ENCODE peak calls at places on chromosomes 2 and 18, in six cellular contexts. One of them, this sample, is unnamed.

GRCh38 chr2:112623913-112624777 is 21.6 kb upstream of the SLC20A1 start:
- DNase-seq in GM12865: peak; percentile 81
- DNase-seq in PC-9: peak; percentile 85
- DNase-seq in mammary epithelial cell: peak; percentile 99
- DNase-seq in astrocyte of the spinal cord: peak; percentile 75
- DNase-seq in HCT116: peak; percentile 56
- DNase-seq in this sample: peak; percentile 68

GRCh38 chr18:50853863-50854271 is 25.1 kb upstream of the ME2 start:
- DNase-seq in HCT116: no peak
- DNase-seq in PC-9: peak; percentile 14
- DNase-seq in GM12865: no peak
- DNase-seq in astrocyte of the spinal cord: peak; percentile 46
- DNase-seq in mammary epithelial cell: peak; percentile 85
- DNase-seq in this sample: peak; percentile 64

GRCh38 chr2:101736233-101736632 is 38.7 kb downstream of the MAP4K4 start:
- DNase-seq in mammary epithelial cell: no peak
- DNase-seq in HCT116: no peak
- DNase-seq in GM12865: no peak
- DNase-seq in PC-9: no peak
- DNase-seq in astrocyte of the spinal cord: no peak
- DNase-seq in this sample: no peak

GRCh38 chr18:25743661-25744151 is 346.7 kb downstream of the SS18 start:
- DNase-seq in mammary epithelial cell: no peak
- DNase-seq in HCT116: no peak
- DNase-seq in PC-9: no peak
- DNase-seq in GM12865: no peak
- DNase-seq in astrocyte of the spinal cord: no peak
- DNase-seq in this sample: no peak

GRCh38 chr2:63434597-63434996 is 153.7 kb downstream of the WDPCP start:
- DNase-seq in HCT116: no peak
- DNase-seq in PC-9: no peak
- DNase-seq in mammary epithelial cell: no peak
- DNase-seq in astrocyte of the spinal cord: no peak
- DNase-seq in GM12865: no peak
- DNase-seq in this sample: no peak

GRCh38 chr2:27249891-27250651 is 12.8 kb downstream of the SLC30A3 start:
- DNase-seq in PC-9: peak; percentile 50
- DNase-seq in HCT116: peak; percentile 23
- DNase-seq in GM12865: peak; percentile 69
- DNase-seq in astrocyte of the spinal cord: peak; percentile 13
- DNase-seq in mammary epithelial cell: no peak
- DNase-seq in this sample: peak; percentile 61

GRCh38 chr2:38417745-38418689 is 40.9 kb upstream of the ATL2 start:
- DNase-seq in HCT116: no peak
- DNase-seq in astrocyte of the spinal cord: no peak
- DNase-seq in GM12865: no peak
- DNase-seq in mammary epithelial cell: peak; percentile 81
- DNase-seq in PC-9: no peak
- DNase-seq in this sample: no peak

GRCh38 chr2:64649626-64650025 is 4.1 kb downstream of the SERTAD2 start:
- DNase-seq in astrocyte of the spinal cord: no peak
- DNase-seq in GM12865: no peak
- DNase-seq in HCT116: no peak
- DNase-seq in PC-9: peak; percentile 92
- DNase-seq in mammary epithelial cell: peak; percentile 62
- DNase-seq in this sample: no peak

GRCh38 chr2:86825728-86826386 is 35.1 kb upstream of the CD8A start:
- DNase-seq in HCT116: no peak
- DNase-seq in astrocyte of the spinal cord: no peak
- DNase-seq in mammary epithelial cell: no peak
- DNase-seq in GM12865: no peak
- DNase-seq in PC-9: no peak
- DNase-seq in this sample: no peak

GRCh38 chr2:234003972-234004617 is 46.4 kb upstream of the SPP2 start:
- DNase-seq in mammary epithelial cell: peak; percentile 89
- DNase-seq in GM12865: no peak
- DNase-seq in HCT116: peak; percentile 77
- DNase-seq in astrocyte of the spinal cord: peak; percentile 97
- DNase-seq in PC-9: peak; percentile 82
- DNase-seq in this sample: peak; percentile 91

GRCh38 chr18:35026407-35027061 is 14.7 kb upstream of the MAPRE2 start:
- DNase-seq in mammary epithelial cell: no peak
- DNase-seq in GM12865: peak; percentile 34
- DNase-seq in astrocyte of the spinal cord: no peak
- DNase-seq in PC-9: no peak
- DNase-seq in HCT116: no peak
- DNase-seq in this sample: no peak

GRCh38 chr2:215884741-215885140 is 128.6 kb downstream of the MREG start:
- DNase-seq in mammary epithelial cell: no peak
- DNase-seq in HCT116: no peak
- DNase-seq in astrocyte of the spinal cord: peak; percentile 60
- DNase-seq in GM12865: no peak
- DNase-seq in PC-9: no peak
- DNase-seq in this sample: peak; percentile 82

GRCh38 chr2:169193624-169194023 is 124.3 kb downstream of the DHRS9 start:
- DNase-seq in PC-9: no peak
- DNase-seq in mammary epithelial cell: no peak
- DNase-seq in HCT116: no peak
- DNase-seq in GM12865: no peak
- DNase-seq in astrocyte of the spinal cord: no peak
- DNase-seq in this sample: no peak

GRCh38 chr2:42872736-42873135 is 80.4 kb upstream of the HAAO start:
- DNase-seq in astrocyte of the spinal cord: no peak
- DNase-seq in GM12865: no peak
- DNase-seq in mammary epithelial cell: no peak
- DNase-seq in PC-9: no peak
- DNase-seq in HCT116: no peak
- DNase-seq in this sample: no peak

GRCh38 chr18:6058941-6059340 is 163.6 kb upstream of the TMEM200C start:
- DNase-seq in PC-9: no peak
- DNase-seq in GM12865: no peak
- DNase-seq in astrocyte of the spinal cord: peak; percentile 62
- DNase-seq in mammary epithelial cell: no peak
- DNase-seq in HCT116: no peak
- DNase-seq in this sample: peak; percentile 65

GRCh38 chr18:75477913-75478312 is 50.4 kb upstream of the SMIM21 start:
- DNase-seq in GM12865: peak; percentile 3
- DNase-seq in astrocyte of the spinal cord: peak; percentile 47
- DNase-seq in HCT116: no peak
- DNase-seq in mammary epithelial cell: peak; percentile 35
- DNase-seq in PC-9: no peak
- DNase-seq in this sample: peak; percentile 71

GRCh38 chr2:27025861-27026851 is 6.6 kb upstream of the TMEM214 start:
- DNase-seq in HCT116: no peak
- DNase-seq in astrocyte of the spinal cord: no peak
- DNase-seq in PC-9: no peak
- DNase-seq in GM12865: no peak
- DNase-seq in mammary epithelial cell: no peak
- DNase-seq in this sample: no peak

GRCh38 chr2:5666798-5667197 is 25.4 kb upstream of the SOX11 start:
- DNase-seq in PC-9: no peak
- DNase-seq in astrocyte of the spinal cord: no peak
- DNase-seq in HCT116: no peak
- DNase-seq in mammary epithelial cell: no peak
- DNase-seq in GM12865: no peak
- DNase-seq in this sample: no peak

GRCh38 chr2:166224197-166224596 is 96.4 kb upstream of the SCN1A start:
- DNase-seq in astrocyte of the spinal cord: no peak
- DNase-seq in mammary epithelial cell: no peak
- DNase-seq in GM12865: no peak
- DNase-seq in PC-9: no peak
- DNase-seq in HCT116: no peak
- DNase-seq in this sample: no peak

GRCh38 chr2:191343796-191344338 is 98.7 kb downstream of the MYO1B start:
- DNase-seq in astrocyte of the spinal cord: no peak
- DNase-seq in HCT116: no peak
- DNase-seq in GM12865: no peak
- DNase-seq in mammary epithelial cell: no peak
- DNase-seq in PC-9: no peak
- DNase-seq in this sample: no peak

GRCh38 chr2:99725810-99726209 is 236.0 kb upstream of the REV1 start:
- DNase-seq in mammary epithelial cell: no peak
- DNase-seq in GM12865: no peak
- DNase-seq in HCT116: no peak
- DNase-seq in PC-9: no peak
- DNase-seq in astrocyte of the spinal cord: no peak
- DNase-seq in this sample: peak; percentile 34

DNA sequence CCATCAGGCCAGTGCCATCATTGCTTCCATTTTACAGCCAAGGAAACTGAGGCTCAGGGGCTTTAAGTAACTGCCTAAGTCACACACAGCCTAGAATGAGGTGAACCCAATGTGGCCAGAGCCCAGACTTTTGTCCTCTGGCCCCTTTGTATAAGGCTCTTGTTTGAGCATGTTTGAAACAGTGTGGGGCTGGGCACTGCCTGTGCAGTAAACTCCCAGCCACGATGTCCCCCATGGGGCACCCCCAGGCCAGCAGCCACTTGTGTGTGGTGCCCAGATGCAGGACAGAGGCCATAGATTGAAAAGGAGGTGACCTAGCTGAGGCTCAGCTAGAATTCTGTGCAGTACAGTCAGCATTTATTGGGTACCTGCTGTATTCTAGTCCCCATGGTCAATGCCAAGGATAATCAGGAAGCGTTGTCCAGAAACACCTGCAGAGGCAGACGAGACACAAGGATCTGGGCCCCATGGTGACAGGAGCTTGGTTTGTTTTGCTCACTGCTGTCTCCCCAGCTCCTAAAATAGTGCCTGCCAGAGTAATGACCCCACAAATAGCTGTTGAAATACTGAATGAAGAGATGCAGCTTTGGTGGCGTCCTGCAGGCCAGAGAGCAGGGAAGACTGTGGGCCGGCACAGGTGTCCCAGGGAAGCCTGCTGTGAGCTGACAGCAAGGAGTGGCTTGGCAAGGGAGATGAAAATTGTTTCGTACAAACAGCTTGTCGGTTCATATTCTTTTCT is 160.7 kb downstream of the LDLRAD4 start:
- DNase-seq in GM12865: no peak
- DNase-seq in HCT116: no peak
- DNase-seq in PC-9: no peak
- DNase-seq in mammary epithelial cell: no peak
- DNase-seq in astrocyte of the spinal cord: no peak
- DNase-seq in this sample: peak; percentile 22
- H3K4me3 ChIP-seq in GM12865: no peak overlapping the region
- H3K4me3 ChIP-seq in HCT116: no peak overlapping the region
- H3K4me3 ChIP-seq in PC-9: no peak overlapping the region
- H3K4me3 ChIP-seq in mammary epithelial cell: no peak overlapping the region
- H3K4me3 ChIP-seq in astrocyte of the spinal cord: no peak overlapping the region
- H3K4me3 ChIP-seq in this sample: no peak overlapping the region

DNA sequence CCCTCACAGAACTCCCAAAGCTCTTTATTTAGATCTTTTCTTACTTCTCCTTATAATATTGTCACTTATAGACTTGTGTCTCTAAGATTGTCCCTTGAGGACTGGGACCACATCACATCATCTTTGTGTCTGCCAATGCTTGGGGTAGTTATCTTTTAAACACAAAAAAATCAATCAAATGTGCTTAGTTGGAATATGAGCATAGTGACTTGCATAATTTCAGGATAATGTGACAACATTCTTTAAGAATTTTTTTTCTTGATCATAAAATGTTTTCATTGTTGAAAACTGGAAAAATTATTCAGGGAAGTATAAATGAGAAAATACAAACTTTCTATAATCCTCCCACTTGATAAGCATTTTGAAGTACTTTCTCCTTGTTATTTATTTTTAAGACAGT is 68.3 kb upstream of the ITGB6 start:
- DNase-seq in astrocyte of the spinal cord: no peak
- DNase-seq in GM12865: no peak
- DNase-seq in mammary epithelial cell: no peak
- DNase-seq in HCT116: no peak
- DNase-seq in PC-9: no peak
- DNase-seq in this sample: no peak
- TF ChIP-seq CTCF in astrocyte of the spinal cord: no peak
- TF ChIP-seq CTCF in GM12865: no peak
- TF ChIP-seq CTCF in mammary epithelial cell: no peak
- TF ChIP-seq CTCF in HCT116: no peak
- TF ChIP-seq CTCF in PC-9: no peak
- TF ChIP-seq CTCF in this sample: no peak

GRCh38 chr2:170404846-170405245 is 226.9 kb downstream of the MYO3B start:
- DNase-seq in astrocyte of the spinal cord: no peak
- DNase-seq in PC-9: no peak
- DNase-seq in GM12865: no peak
- DNase-seq in mammary epithelial cell: no peak
- DNase-seq in HCT116: no peak
- DNase-seq in this sample: no peak
- H3K4me3 ChIP-seq in astrocyte of the spinal cord: no peak overlapping the region
- H3K4me3 ChIP-seq in PC-9: no peak overlapping the region
- H3K4me3 ChIP-seq in GM12865: no peak overlapping the region
- H3K4me3 ChIP-seq in mammary epithelial cell: no peak overlapping the region
- H3K4me3 ChIP-seq in HCT116: no peak overlapping the region
- H3K4me3 ChIP-seq in this sample: no peak overlapping the region

GRCh38 chr2:152336854-152337510 is 2.0 kb downstream of the FMNL2 start:
- DNase-seq in astrocyte of the spinal cord: peak; percentile 75
- DNase-seq in GM12865: no peak
- DNase-seq in mammary epithelial cell: peak; percentile 49
- DNase-seq in HCT116: no peak
- DNase-seq in PC-9: peak; percentile 2
- DNase-seq in this sample: peak; percentile 80

GRCh38 chr2:152336103-152336853 is 1.3 kb downstream of the FMNL2 start:
- DNase-seq in PC-9: peak; percentile 41
- DNase-seq in HCT116: no peak
- DNase-seq in astrocyte of the spinal cord: peak; percentile 55
- DNase-seq in GM12865: peak; percentile 59
- DNase-seq in mammary epithelial cell: peak; percentile 62
- DNase-seq in this sample: peak; percentile 53

GRCh38 chr2:152335851-152336102 is 803 bp downstream of the FMNL2 start:
- DNase-seq in HCT116: no peak
- DNase-seq in astrocyte of the spinal cord: no peak
- DNase-seq in GM12865: no peak
- DNase-seq in mammary epithelial cell: no peak
- DNase-seq in PC-9: no peak
- DNase-seq in this sample: no peak

GRCh38 chr2:152334701-152335015 is 316 bp upstream of the FMNL2 start:
- DNase-seq in astrocyte of the spinal cord: no peak
- DNase-seq in PC-9: no peak
- DNase-seq in GM12865: no peak
- DNase-seq in mammary epithelial cell: no peak
- DNase-seq in HCT116: no peak
- DNase-seq in this sample: no peak

GRCh38 chr2:152335016-152335850 is at the start of gene FMNL2:
- DNase-seq in PC-9: peak; percentile 88
- DNase-seq in GM12865: peak; percentile 85
- DNase-seq in astrocyte of the spinal cord: peak; percentile 85
- DNase-seq in HCT116: peak; percentile 59
- DNase-seq in mammary epithelial cell: peak; percentile 83
- DNase-seq in this sample: peak; percentile 77
- TF ChIP-seq CTCF in PC-9: no peak
- TF ChIP-seq CTCF in GM12865: peak; percentile 10
- TF ChIP-seq CTCF in astrocyte of the spinal cord: no peak
- TF ChIP-seq CTCF in HCT116: no peak
- TF ChIP-seq CTCF in mammary epithelial cell: no peak
- TF ChIP-seq CTCF in this sample: no peak